ENCODE peak calls at places on chromosome 13, in nine cellular contexts. Q, B, G, F, V, N, H, M and W are unnamed samples.

GRCh38 chr13:113930711-113931637 is 42.9 kb downstream of the C13orf46 start:
- DNase-seq in N (peak; percentile 7), V (no peak), M (no peak), Q (no peak), F (no peak), B (no peak), G (peak; percentile 82), H (no peak), W (peak; percentile 48)

GRCh38 chr13:48564046-48564445 is 31.2 kb upstream of the RCBTB2 start:
- DNase-seq in B (no peak), G (no peak), F (no peak), H (peak; percentile 31), N (no peak), M (no peak), V (peak; percentile 22), Q (peak; percentile 51), W (no peak)

GRCh38 chr13:59269476-59269875 is 894.3 kb downstream of the DIAPH3 start:
- DNase-seq in G (no peak), N (no peak), B (peak; percentile 44), V (peak; percentile 47), H (peak; percentile 83), Q (peak; percentile 72), M (no peak), F (no peak), W (no peak)

GRCh38 chr13:100394005-100394695 is 194.4 kb downstream of the GGACT start:
- DNase-seq in H (peak; percentile 86), N (no peak), G (no peak), F (no peak), V (peak; percentile 88), M (no peak), Q (peak; percentile 92), B (peak; percentile 61), W (peak; percentile 91)

GRCh38 chr13:33445024-33445423 is 159.5 kb upstream of the STARD13 start:
- DNase-seq in G (no peak), F (no peak), V (no peak), Q (no peak), N (no peak), H (no peak), B (no peak), M (no peak), W (no peak)

GRCh38 chr13:50080856-50081105 is 65.5 kb downstream of the KCNRG start:
- DNase-seq in Q (peak; percentile 27), N (no peak), H (no peak), M (no peak), V (peak; percentile 47), B (no peak), G (no peak), F (no peak), W (peak; percentile 54)

GRCh38 chr13:21694831-21695230 is 24.0 kb downstream of the FGF9 start:
- DNase-seq in B (no peak), H (no peak), V (no peak), F (no peak), Q (no peak), M (no peak), N (no peak), G (no peak), W (no peak)

GRCh38 chr13:109783447-109783814 is 3.0 kb downstream of the IRS2 start:
- DNase-seq in Q (no peak), M (peak; percentile 27), V (no peak), F (peak; percentile 30), N (no peak), B (no peak), H (no peak), G (no peak), W (no peak)

GRCh38 chr13:100130092-100130491 is 41.2 kb downstream of the PCCA start:
- DNase-seq in N (no peak), M (no peak), H (no peak), V (no peak), Q (no peak), B (no peak), F (no peak), G (no peak), W (no peak)

GRCh38 chr13:48178126-48178525 is 54.9 kb upstream of the ITM2B start:
- DNase-seq in Q (no peak), B (no peak), G (no peak), F (no peak), H (no peak), M (no peak), N (no peak), V (no peak), W (no peak)

GRCh38 chr13:42814868-42815267 is 33.5 kb downstream of the FAM216B start:
- DNase-seq in N (no peak), F (no peak), V (peak; percentile 95), Q (peak; percentile 94), H (peak; percentile 76), M (no peak), B (peak; percentile 69), G (no peak), W (no peak)

GRCh38 chr13:51380269-51380668 is 40.8 kb downstream of the SERPINE3 start:
- DNase-seq in H (peak; percentile 39), F (no peak), N (no peak), V (peak; percentile 20), B (no peak), G (no peak), Q (peak; percentile 16), M (no peak), W (no peak)

GRCh38 chr13:77014906-77015685 is 11.9 kb downstream of the FBXL3 start:
- DNase-seq in F (no peak), B (no peak), M (no peak), Q (no peak), V (no peak), N (no peak), G (no peak), H (no peak), W (no peak)

GRCh38 chr13:112510002-112510780 is 77.8 kb downstream of the TUBGCP3 start:
- DNase-seq in M (no peak), F (peak; percentile 81), N (no peak), Q (peak; percentile 71), H (peak; percentile 56), G (peak; percentile 43), V (peak; percentile 76), B (peak; percentile 23), W (peak; percentile 38)

GRCh38 chr13:101621099-101621498 is 168.6 kb downstream of the ITGBL1 start:
- DNase-seq in N (no peak), M (no peak), G (no peak), F (no peak), V (no peak), Q (no peak), B (no peak), H (no peak), W (no peak)

GRCh38 chr13:75693227-75693626 is 57.1 kb downstream of the LMO7 start:
- DNase-seq in M (no peak), B (no peak), H (no peak), G (no peak), Q (no peak), F (no peak), N (no peak), V (no peak), W (no peak)

GRCh38 chr13:33109319-33109718 is 93.1 kb downstream of the KL start:
- DNase-seq in G (no peak), V (peak; percentile 64), F (no peak), H (no peak), Q (no peak), B (no peak), M (no peak), N (no peak), W (peak; percentile 81)

GRCh38 chr13:50126378-50127016 is 111.3 kb downstream of the KCNRG start:
- DNase-seq in B (no peak), N (no peak), G (no peak), F (peak; percentile 48), Q (peak; percentile 58), H (no peak), V (peak; percentile 71), M (no peak), W (peak; percentile 35)

GRCh38 chr13:52850396-52851152 is 2.1 kb upstream of the PCDH8 start:
- DNase-seq in N (peak; percentile 69), F (peak; percentile 93), Q (peak; percentile 7), M (peak; percentile 73), V (peak; percentile 48), G (peak; percentile 79), H (no peak), B (no peak), W (peak; percentile 89)
- TF ChIP-seq CTCF in N (no peak), F (peak; percentile 80), Q (no peak), M (no peak), V (no peak), G (no peak), H (peak; percentile 12), B (no peak), W (peak; percentile 32)

GRCh38 chr13:30738526-30738925 is 3.2 kb downstream of the ALOX5AP start:
- DNase-seq in V (no peak), H (no peak), Q (no peak), F (peak; percentile 17), B (no peak), G (no peak), N (no peak), M (no peak), W (no peak)
- H3K4me3 ChIP-seq in V (no peak overlapping the region), H (no peak overlapping the region), Q (no peak overlapping the region), F (no peak overlapping the region), B (no peak overlapping the region), G (peak overlapping the region; percentile 55), N (no peak overlapping the region), M (no peak overlapping the region), W (no peak overlapping the region)

DNA sequence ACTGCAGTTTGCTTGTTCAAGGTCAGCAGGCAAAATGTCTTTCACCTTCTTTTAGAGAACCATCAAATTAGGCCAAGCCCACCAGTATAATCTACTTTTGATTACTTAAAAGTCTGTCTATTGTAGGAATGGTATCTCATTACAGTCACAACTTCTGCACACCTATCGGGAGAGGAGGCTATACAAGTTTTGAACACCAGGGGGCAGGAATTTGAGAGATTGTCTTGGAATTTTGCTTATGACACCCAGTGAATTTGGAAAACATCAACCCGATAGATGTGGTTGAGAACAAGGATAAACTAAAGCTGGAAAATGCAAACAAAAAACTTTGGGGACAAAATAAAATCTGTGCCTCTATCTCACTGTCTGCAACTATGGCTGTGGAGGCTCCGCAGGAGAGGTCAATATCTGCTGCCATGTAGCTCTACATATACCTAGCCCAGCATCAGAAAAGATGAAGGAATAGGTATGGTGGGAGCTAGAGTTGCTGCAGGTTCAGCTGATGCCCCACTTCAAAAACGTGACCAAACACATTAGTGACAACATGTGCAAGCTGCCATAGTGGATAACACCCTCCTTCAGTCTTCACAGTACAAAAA is 1299.2 kb upstream of the SPRY2 start:
- DNase-seq in Q (no peak), M (no peak), G (peak; percentile 16), B (no peak), V (no peak), N (no peak), F (peak; percentile 7), H (no peak), W (no peak)
- TF ChIP-seq CTCF in Q (no peak), M (no peak), G (peak; percentile 10), B (no peak), V (no peak), N (peak; percentile 3), F (peak; percentile 65), H (peak; percentile 33), W (peak; percentile 15)

DNA sequence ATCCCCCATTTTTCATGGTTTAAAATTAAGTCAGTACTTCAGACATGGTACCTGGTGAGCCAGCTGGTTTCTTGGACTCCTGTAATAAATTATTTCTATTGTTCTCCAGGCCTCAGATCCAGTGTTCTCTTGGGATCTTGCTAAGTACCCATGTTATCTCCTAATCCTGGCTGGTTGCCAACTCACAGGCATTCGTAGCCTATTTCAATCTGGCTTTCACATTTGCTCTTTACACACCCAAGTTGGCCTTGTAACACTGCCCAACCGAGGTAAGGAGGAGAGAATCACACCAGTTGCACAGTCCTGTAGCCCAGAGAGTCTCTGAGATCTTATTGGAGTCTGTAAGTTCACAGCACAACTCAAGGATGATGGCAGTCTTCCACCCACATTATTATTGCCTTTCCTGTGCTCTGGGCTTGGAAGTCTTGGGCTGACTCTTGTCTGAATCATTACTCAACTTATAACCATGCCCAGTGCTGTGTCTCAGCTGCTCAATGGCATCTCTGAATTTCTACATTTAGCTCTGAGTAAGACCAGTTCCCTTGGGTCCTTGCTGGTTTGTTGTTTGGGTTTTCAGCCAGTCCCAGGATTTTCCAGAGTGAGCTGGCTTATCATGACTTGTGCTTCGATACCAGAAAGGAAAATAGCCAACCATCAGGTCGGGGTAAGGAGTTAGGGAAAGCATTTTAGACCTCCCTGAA is 76.6 kb upstream of the KLF12 start:
- DNase-seq in F (no peak), M (no peak), H (peak; percentile 98), V (peak; percentile 93), N (no peak), Q (peak; percentile 98), G (no peak), B (peak; percentile 76), W (no peak)
- H3K4me3 ChIP-seq in F (no peak overlapping the region), M (no peak overlapping the region), H (no peak overlapping the region), V (no peak overlapping the region), N (no peak overlapping the region), Q (peak overlapping the region; percentile 4), G (no peak overlapping the region), B (no peak overlapping the region), W (no peak overlapping the region)